ENCODE peak calls at places on chromosomes 3 and 15, in four cellular contexts. A is K562, K is GM12891, V is HCT116. J is an unnamed sample.

GRCh38 chr3:52530918-52531635 is 2.6 kb downstream of the NT5DC2 start:
- DNase-seq in A (no peak), V (no peak), K (no peak), J (no peak)

GRCh38 chr3:142857056-142857455 is 31.8 kb downstream of the PCOLCE2 start:
- DNase-seq in K (no peak), V (peak), A (no peak), J (no peak)

GRCh38 chr3:111729087-111729846 is 129.8 kb upstream of the PHLDB2 start:
- DNase-seq in V (no peak), A (no peak), K (no peak), J (no peak)

GRCh38 chr3:41164776-41165175 is 34.5 kb upstream of the CTNNB1 start:
- DNase-seq in V (no peak), K (no peak), A (no peak), J (no peak)

GRCh38 chr15:50676799-50677483 is 9.7 kb downstream of the TRPM7 start:
- DNase-seq in V (no peak), K (no peak), A (peak), J (no peak)

GRCh38 chr15:44265757-44266156 is 22.8 kb upstream of the GOLM2 start:
- DNase-seq in V (no peak), K (no peak), A (no peak), J (no peak)

GRCh38 chr3:25493246-25493645 is 65.2 kb downstream of the RARB start:
- DNase-seq in A (no peak), K (no peak), V (no peak), J (no peak)

GRCh38 chr3:129954509-129954908 is 20.0 kb upstream of the TRH start:
- DNase-seq in A (no peak), K (no peak), V (no peak), J (no peak)

GRCh38 chr3:112653881-112654300 is 12.9 kb upstream of the CCDC80 start:
- DNase-seq in K (no peak), A (no peak), V (no peak), J (no peak)

GRCh38 chr3:177525987-177526712 is 328.9 kb upstream of the TBL1XR1 start:
- DNase-seq in A (no peak), K (no peak), V (no peak), J (no peak)

GRCh38 chr3:179840985-179841384 is 188.1 kb downstream of the USP13 start:
- DNase-seq in V (no peak), K (no peak), A (no peak), J (no peak)

GRCh38 chr3:104596551-104596950 is 770.2 kb upstream of the ALCAM start:
- DNase-seq in V (peak), A (no peak), K (no peak), J (no peak)

GRCh38 chr3:50350527-50351317 is at the start of the genes CYB561D2 and NPRL2:
- DNase-seq in A (peak), K (peak), V (peak), J (peak)

GRCh38 chr15:39369768-39370167 is 211.1 kb upstream of the THBS1 start:
- DNase-seq in K (no peak), V (no peak), A (no peak), J (no peak)

GRCh38 chr15:57747206-57747605 is 40.7 kb downstream of the POLR2M start:
- DNase-seq in V (no peak), K (no peak), A (peak), J (no peak)

GRCh38 chr3:188179006-188179966 is 25.3 kb downstream of the LPP start:
- DNase-seq in K (no peak), A (no peak), V (no peak), J (no peak)

GRCh38 chr3:44198265-44198956 is 43.3 kb upstream of the TOPAZ1 start:
- DNase-seq in V (peak), K (peak), A (peak), J (peak)

GRCh38 chr15:98043160-98044059 is 82.9 kb downstream of the ARRDC4 start:
- DNase-seq in K (no peak), V (no peak), A (no peak), J (no peak)

GRCh38 chr3:86887876-86888275 is 103.1 kb downstream of the VGLL3 start:
- DNase-seq in A (no peak), V (no peak), K (no peak), J (no peak)

GRCh38 chr3:134373942-134374790 is at the start of gene AMOTL2:
- DNase-seq in K (peak), A (peak), V (peak), J (peak)

GRCh38 chr3:114496021-114496434 is 202.2 kb downstream of the TIGIT start:
- DNase-seq in K (no peak), A (no peak), V (peak), J (no peak)

GRCh38 chr3:117695321-117695720 is 985.7 kb downstream of the TUSC7 start:
- DNase-seq in K (no peak), A (no peak), V (no peak), J (no peak)

GRCh38 chr3:64684715-64685261 is 3.0 kb downstream of the ADAMTS9 start:
- DNase-seq in A (no peak), K (no peak), V (no peak), J (no peak)

GRCh38 chr15:86203462-86203861 is 123.8 kb downstream of the AGBL1 start:
- DNase-seq in A (no peak), K (no peak), V (no peak), J (no peak)
- TF ChIP-seq POLR2AphosphoS5 in A (no peak), K (no peak), V (no peak), J (no peak)

DNA sequence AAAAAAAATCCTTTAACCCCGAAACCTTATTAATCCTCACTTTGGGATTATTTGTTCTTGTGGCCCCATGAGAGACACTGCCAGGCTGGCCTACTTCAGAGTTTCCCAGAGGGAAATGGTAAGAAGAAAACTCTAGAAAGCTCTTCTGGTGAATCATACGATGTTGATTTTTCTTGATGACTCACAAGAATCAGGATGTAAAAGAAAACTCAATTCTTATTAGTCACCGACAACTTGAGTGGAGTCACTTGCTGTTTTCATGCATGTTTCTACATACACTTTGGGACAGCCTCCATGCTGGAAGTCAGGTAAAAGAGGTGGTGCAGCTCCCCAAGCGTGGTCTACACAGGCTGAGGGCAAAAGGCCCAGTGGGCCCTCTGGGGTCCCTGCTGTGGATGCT is 42.8 kb downstream of the MYO5C start:
- DNase-seq in V (peak), K (no peak), A (no peak), J (no peak)
- TF ChIP-seq POLR2A in V (no peak), K (no peak), A (no peak), J (no peak)

GRCh38 chr3:172332256-172333041 is 115.8 kb downstream of the GHSR start:
- DNase-seq in V (no peak), A (peak), K (peak), J (no peak)
- TF ChIP-seq POLR2AphosphoS5 in V (no peak), A (no peak), K (no peak), J (no peak)

GRCh38 chr3:150357923-150358322 is 50.2 kb upstream of the TSC22D2 start:
- DNase-seq in A (no peak), K (no peak), V (no peak), J (no peak)
- TF ChIP-seq POLR2A in A (no peak), K (no peak), V (no peak), J (no peak)

DNA sequence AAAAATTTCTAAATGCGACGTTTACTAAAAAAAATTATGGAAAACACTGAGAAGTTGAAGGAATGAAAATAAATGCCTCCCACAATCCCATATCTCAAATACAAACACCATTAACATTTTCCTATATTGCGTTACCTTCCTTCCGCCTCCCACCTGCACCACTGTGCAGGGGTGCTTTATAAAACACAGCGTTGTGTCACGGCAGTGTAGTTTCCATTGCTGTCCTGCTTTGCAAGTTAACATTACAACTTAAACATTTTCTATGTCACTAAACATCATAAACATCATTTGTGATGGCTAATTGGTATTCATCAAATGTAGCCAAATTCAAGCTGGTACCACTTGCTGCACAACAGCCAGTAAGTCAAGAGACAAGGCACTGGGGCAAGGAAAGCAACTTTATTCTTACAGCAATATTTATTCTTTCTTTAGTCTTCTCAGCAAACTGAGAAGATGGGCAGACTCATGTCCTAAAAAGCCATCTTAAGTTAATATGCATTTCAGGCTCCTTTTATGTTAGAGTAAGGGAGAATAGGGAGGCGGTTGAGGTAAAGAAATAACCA is 12.3 kb upstream of the FETUB start:
- DNase-seq in K (no peak), V (no peak), A (no peak), J (no peak)
- TF ChIP-seq POLR2AphosphoS5 in K (no peak), V (no peak), A (no peak), J (no peak)

GRCh38 chr15:41774062-41774872 is at the start of gene MAPKBP1:
- DNase-seq in V (peak), K (peak), A (peak), J (peak)
- TF ChIP-seq POLR2A in V (peak), K (peak), A (peak), J (no peak)

J was measured in GM12892.